ENCODE peak calls at places on chromosome 20, in five cellular contexts. Y is H9, S is mesenchymal stem cell, X is neuronal stem cell, O is H1. U is an unnamed sample.
A peak's percentile ranks its signal among the peaks of the same experiment; 100 is the strongest.

GRCh38 chr20:33251496-33251895 is 15.7 kb downstream of the BPIFA1 start:
- DNase-seq in X (no peak), S (no peak), Y (no peak), O (no peak), U (no peak)

GRCh38 chr20:63518946-63519764 is 1.4 kb upstream of the PPDPF start:
- DNase-seq in Y (peak; percentile 41), X (no peak), O (peak; percentile 60), S (no peak), U (no peak)

GRCh38 chr20:54220722-54221121 is 12.8 kb downstream of the PFDN4 start:
- DNase-seq in S (no peak), O (no peak), X (no peak), Y (no peak), U (no peak)

GRCh38 chr20:23084845-23085355 is 1.2 kb downstream of the CD93 start:
- DNase-seq in S (no peak), X (no peak), Y (no peak), O (no peak), U (no peak)

GRCh38 chr20:25273541-25274358 is 25.9 kb downstream of the PYGB start:
- DNase-seq in S (no peak), Y (no peak), O (peak; percentile 27), X (no peak), U (no peak)

GRCh38 chr20:44909872-44910689 is at the start of gene PABPC1L:
- DNase-seq in S (peak; percentile 68), X (peak; percentile 51), Y (peak; percentile 96), O (peak; percentile 87), U (peak; percentile 68)

GRCh38 chr20:10433014-10433622 is 904 bp downstream of the MKKS start:
- DNase-seq in Y (no peak), S (peak; percentile 34), X (no peak), O (no peak), U (no peak)

GRCh38 chr20:25179439-25180089 is 15.9 kb upstream of the ENTPD6 start:
- DNase-seq in O (no peak), X (no peak), S (no peak), Y (no peak), U (no peak)

GRCh38 chr20:60249436-60249835 is 291.2 kb downstream of the CDH26 start:
- DNase-seq in X (no peak), Y (no peak), O (no peak), S (peak; percentile 18), U (peak; percentile 87)

GRCh38 chr20:63309261-63310071 is 16.5 kb downstream of the COL20A1 start:
- DNase-seq in S (peak; percentile 33), O (peak; percentile 83), Y (peak; percentile 73), X (peak; percentile 64), U (no peak)

GRCh38 chr20:24745617-24746350 is 203.3 kb upstream of the CST7 start:
- DNase-seq in O (no peak), S (no peak), X (no peak), Y (peak; percentile 17), U (no peak)

GRCh38 chr20:528923-529594 is 14.5 kb downstream of the CSNK2A1 start:
- DNase-seq in S (peak; percentile 82), X (no peak), O (no peak), Y (no peak), U (peak; percentile 69)

GRCh38 chr20:59455392-59456341 is 148.7 kb upstream of the PHACTR3 start:
- DNase-seq in Y (no peak), S (no peak), O (peak; percentile 50), X (peak; percentile 52), U (peak; percentile 60)

GRCh38 chr20:19943021-19943659 is 74.0 kb upstream of the NAA20 start:
- DNase-seq in O (no peak), Y (no peak), S (no peak), X (no peak), U (no peak)

GRCh38 chr20:22729180-22729579 is 144.8 kb upstream of the FOXA2 start:
- DNase-seq in X (no peak), S (peak; percentile 64), Y (no peak), O (no peak), U (no peak)

GRCh38 chr20:10984899-10985298 is 311.1 kb upstream of the JAG1 start:
- DNase-seq in X (no peak), O (no peak), Y (no peak), S (peak; percentile 54), U (no peak)

GRCh38 chr20:63228786-63229185 is 6.9 kb upstream of the BIRC7 start:
- DNase-seq in O (no peak), Y (no peak), S (no peak), X (no peak), U (no peak)

GRCh38 chr20:53839423-53840176 is 230.8 kb downstream of the BCAS1 start:
- DNase-seq in X (no peak), Y (no peak), S (no peak), O (no peak), U (peak; percentile 33)

GRCh38 chr20:32823078-32823477 is 3.3 kb downstream of the MAPRE1 start:
- DNase-seq in Y (no peak), S (peak; percentile 93), O (no peak), X (no peak), U (peak; percentile 66)

GRCh38 chr20:46898433-46898832 is 3.8 kb downstream of the EYA2 start:
- DNase-seq in O (no peak), Y (no peak), S (no peak), X (no peak), U (no peak)

GRCh38 chr20:24590193-24590982 is 121.0 kb downstream of the SYNDIG1 start:
- DNase-seq in S (no peak), O (peak; percentile 43), X (no peak), Y (peak; percentile 30), U (no peak)

GRCh38 chr20:49725694-49726093 is 12.0 kb upstream of the B4GALT5 start:
- DNase-seq in O (no peak), X (no peak), S (no peak), Y (no peak), U (no peak)

GRCh38 chr20:49724637-49725606 is 11.2 kb upstream of the B4GALT5 start:
- DNase-seq in Y (no peak), X (no peak), S (peak; percentile 60), O (no peak), U (no peak)

GRCh38 chr20:49727894-49728885 is 14.5 kb upstream of the B4GALT5 start:
- DNase-seq in Y (no peak), X (no peak), O (no peak), S (no peak), U (no peak)

GRCh38 chr20:49727473-49727872 is 13.8 kb upstream of the B4GALT5 start:
- DNase-seq in O (no peak), S (no peak), X (no peak), Y (no peak), U (no peak)

DNA sequence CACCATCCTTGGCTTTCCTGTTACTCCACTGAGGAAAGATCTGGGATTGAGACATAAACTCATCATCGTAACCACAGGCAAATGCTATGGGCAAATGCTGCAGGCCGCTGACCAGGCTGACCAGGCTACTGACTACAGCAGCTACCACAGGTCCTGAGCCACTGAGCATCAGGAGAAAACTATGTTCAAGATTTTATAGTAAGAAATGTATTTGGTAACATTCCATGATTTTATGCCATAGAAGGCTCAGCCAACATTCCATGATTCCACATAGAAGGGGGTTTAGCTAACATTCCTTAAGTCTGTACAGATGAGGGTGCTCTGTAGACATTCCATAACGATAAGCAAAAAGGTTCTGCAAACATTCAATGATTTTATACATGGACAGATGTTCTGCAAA is 16.1 kb upstream of the B4GALT5 start:
- DNase-seq in Y (no peak), S (no peak), X (no peak), O (no peak), U (peak; percentile 94)
- H2BK12ac ChIP-seq in Y (no peak overlapping the region), S (no peak overlapping the region), X (no peak overlapping the region), O (no peak overlapping the region), U (no peak overlapping the region)

GRCh38 chr20:40676870-40677269 is 12.2 kb downstream of the MAFB start:
- DNase-seq in O (no peak), S (no peak), X (no peak), Y (no peak), U (no peak)
- H2BK12ac ChIP-seq in O (no peak overlapping the region), S (no peak overlapping the region), X (no peak overlapping the region), Y (no peak overlapping the region), U (no peak overlapping the region)

GRCh38 chr20:52105045-52105572 is 86.5 kb downstream of the ZFP64 start:
- DNase-seq in O (peak; percentile 82), S (peak; percentile 54), X (peak; percentile 40), Y (peak; percentile 88), U (no peak)
- H2BK12ac ChIP-seq in O (no peak overlapping the region), S (no peak overlapping the region), X (peak overlapping the region; percentile 67), Y (no peak overlapping the region), U (no peak overlapping the region)

GRCh38 chr20:42093041-42093440 is 474.9 kb upstream of the CHD6 start:
- DNase-seq in X (no peak), Y (no peak), O (no peak), S (no peak), U (no peak)
- H2BK12ac ChIP-seq in X (no peak overlapping the region), Y (no peak overlapping the region), O (no peak overlapping the region), S (no peak overlapping the region), U (no peak overlapping the region)

GRCh38 chr20:3244613-3245012 is 5.6 kb upstream of the SLC4A11 start:
- DNase-seq in S (no peak), Y (no peak), O (no peak), X (no peak), U (no peak)
- H2BK12ac ChIP-seq in S (no peak overlapping the region), Y (no peak overlapping the region), O (no peak overlapping the region), X (peak overlapping the region; percentile 58), U (no peak overlapping the region)

GRCh38 chr20:41418031-41418430 is 51.4 kb upstream of the EMILIN3 start:
- DNase-seq in Y (no peak), X (no peak), O (no peak), S (no peak), U (no peak)
- H2BK12ac ChIP-seq in Y (no peak overlapping the region), X (no peak overlapping the region), O (no peak overlapping the region), S (no peak overlapping the region), U (no peak overlapping the region)

DNA sequence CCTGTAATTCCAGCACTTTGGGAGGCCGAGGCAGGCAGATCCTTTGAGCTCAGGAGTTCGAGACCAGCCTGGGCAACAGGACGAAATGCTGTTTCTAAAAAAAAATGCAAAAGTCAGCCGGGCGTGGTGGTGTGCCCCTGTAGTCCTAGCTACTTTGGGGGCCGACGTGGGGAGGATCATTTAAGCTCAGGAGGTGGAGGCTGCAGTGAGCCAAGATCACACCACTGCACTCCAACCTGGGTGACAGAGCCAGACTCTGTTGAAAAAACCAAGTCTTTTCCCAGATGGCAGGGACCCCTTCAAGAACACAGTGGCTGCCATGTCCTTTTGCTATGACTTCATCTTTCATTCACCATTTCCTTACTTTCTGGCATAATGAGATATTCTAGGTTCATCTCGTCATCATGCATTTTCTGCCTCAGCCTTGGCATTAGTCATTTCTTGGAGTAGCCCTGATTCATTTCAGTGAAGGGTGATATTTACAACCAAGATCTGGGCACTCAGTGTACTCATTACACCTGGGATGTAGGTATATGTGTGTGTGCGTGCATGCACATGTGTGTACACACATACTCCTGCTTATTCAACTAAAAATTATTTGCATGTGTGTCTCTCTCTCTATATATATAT is 61.4 kb upstream of the TOX2 start:
- DNase-seq in X (no peak), Y (no peak), S (peak; percentile 16), O (no peak), U (no peak)
- H2BK12ac ChIP-seq in X (no peak overlapping the region), Y (no peak overlapping the region), S (no peak overlapping the region), O (no peak overlapping the region), U (no peak overlapping the region)

U was measured in trophoblast cell.